ENCODE peak calls at places on chromosome 14, in nine cellular contexts. P, I, C, M, H, A, Z, T and W are unnamed samples. For H3K27me3, the result is how much of the 10 kb centered on the place peaks cover.

GRCh38 chr14:97408937-97409860 is 612.0 kb downstream of the VRK1 start:
- DNase-seq in T (peak), Z (no peak), M (no peak), H (no peak), A (peak), C (no peak), P (no peak), I (no peak), W (no peak)

GRCh38 chr14:44912041-44912869 is 49.5 kb downstream of the KLHL28 start:
- DNase-seq in M (peak), A (no peak), Z (no peak), T (no peak), I (no peak), C (no peak), P (peak), H (no peak), W (peak)

GRCh38 chr14:64089920-64090319 is 204.3 kb downstream of the ESR2 start:
- DNase-seq in H (no peak), M (peak), I (no peak), C (no peak), A (no peak), Z (no peak), P (no peak), T (peak), W (no peak)

GRCh38 chr14:68471029-68471963 is 321.6 kb downstream of the ZFP36L1 start:
- DNase-seq in Z (no peak), I (no peak), P (no peak), M (peak), A (peak), H (no peak), C (no peak), T (peak), W (peak)

GRCh38 chr14:105019861-105020814 is 745 bp downstream of the CDCA4 start:
- DNase-seq in T (peak), I (no peak), A (peak), Z (no peak), C (no peak), P (peak), H (no peak), M (peak), W (no peak)

GRCh38 chr14:61642246-61642982 is 52.9 kb upstream of the HIF1A start:
- DNase-seq in M (no peak), A (no peak), I (peak), H (no peak), T (no peak), C (no peak), Z (no peak), P (no peak), W (no peak)

GRCh38 chr14:105478624-105479305 is 4.1 kb downstream of the CRIP2 start:
- DNase-seq in Z (peak), H (no peak), C (no peak), P (no peak), I (no peak), M (peak), T (peak), A (no peak), W (no peak)

GRCh38 chr14:96408608-96409007 is 16.7 kb downstream of the AK7 start:
- DNase-seq in I (no peak), Z (no peak), T (no peak), M (no peak), A (no peak), C (no peak), H (no peak), P (no peak), W (no peak)

GRCh38 chr14:55921516-55921915 is 196.7 kb upstream of the PELI2 start:
- DNase-seq in T (no peak), A (no peak), P (no peak), M (no peak), C (no peak), I (no peak), H (no peak), Z (no peak), W (no peak)

GRCh38 chr14:106790189-106791036 is 1264.0 kb downstream of the TMEM121 start:
- DNase-seq in C (peak), H (no peak), A (peak), I (no peak), Z (no peak), M (peak), T (peak), P (peak), W (peak)

GRCh38 chr14:105847400-105847799 is 321.0 kb downstream of the TMEM121 start:
- DNase-seq in T (peak), C (no peak), H (no peak), M (no peak), I (no peak), Z (no peak), P (no peak), A (no peak), W (no peak)

GRCh38 chr14:100290607-100291304 is 15.5 kb downstream of the SLC25A29 start:
- DNase-seq in H (no peak), M (no peak), Z (no peak), I (no peak), T (peak), C (no peak), A (no peak), P (peak), W (peak)

GRCh38 chr14:100722367-100722766 is 4.3 kb upstream of the DLK1 start:
- DNase-seq in T (no peak), P (no peak), A (no peak), Z (no peak), I (no peak), H (no peak), C (no peak), M (no peak), W (peak)

GRCh38 chr14:100341301-100342031 is 18.3 kb downstream of the SLC25A47 start:
- DNase-seq in T (no peak), M (no peak), I (peak), Z (peak), A (no peak), P (no peak), C (peak), H (peak), W (no peak)

GRCh38 chr14:68968721-68969120 is 10.4 kb downstream of the ACTN1 start:
- DNase-seq in A (no peak), T (no peak), M (no peak), Z (no peak), P (no peak), H (no peak), C (no peak), I (no peak), W (no peak)

GRCh38 chr14:58752280-58752679 is 114.5 kb downstream of the DACT1 start:
- DNase-seq in A (no peak), Z (no peak), P (no peak), T (no peak), C (no peak), M (no peak), I (no peak), H (no peak), W (no peak)

GRCh38 chr14:35287481-35288013 is 4.6 kb upstream of the PSMA6 start:
- DNase-seq in P (no peak), T (no peak), Z (no peak), I (peak), A (no peak), C (no peak), M (no peak), H (no peak), W (no peak)
- H3K4me3 ChIP-seq in P (no peak), T (no peak), Z (no peak), I (no peak), A (no peak), C (no peak), M (no peak), H (no peak), W (no peak)

GRCh38 chr14:23009483-23009938 is 432 bp downstream of the C14orf93 start:
- DNase-seq in Z (no peak), I (no peak), M (no peak), T (no peak), H (no peak), P (no peak), A (no peak), C (no peak), W (no peak)
- TF ChIP-seq CTCF in Z (no peak), I (no peak), M (no peak), T (no peak), H (no peak), P (no peak), A (no peak), C (no peak), W (no peak)

GRCh38 chr14:86333506-86333905 is 803.6 kb downstream of the FLRT2 start:
- DNase-seq in T (no peak), Z (no peak), M (no peak), C (no peak), I (no peak), P (no peak), A (no peak), H (no peak), W (no peak)
- H3K27me3 ChIP-seq in T (under half), Z (under half), M (under half), C (under half), I (under half), P (under half), A (under half), H (under half), W (under half)

GRCh38 chr14:34171431-34171830 is 220.6 kb upstream of the EGLN3 start:
- DNase-seq in I (no peak), H (no peak), Z (no peak), M (no peak), C (no peak), A (no peak), P (no peak), T (no peak), W (no peak)

GRCh38 chr14:34168656-34169055 is 217.8 kb upstream of the EGLN3 start:
- DNase-seq in T (no peak), A (no peak), C (no peak), I (no peak), M (no peak), Z (no peak), P (no peak), H (no peak), W (no peak)

GRCh38 chr14:34172052-34172451 is 221.2 kb upstream of the EGLN3 start:
- DNase-seq in C (no peak), I (no peak), M (no peak), T (no peak), H (no peak), A (no peak), Z (no peak), P (no peak), W (no peak)

GRCh38 chr14:34170891-34171290 is 220.0 kb upstream of the EGLN3 start:
- DNase-seq in C (no peak), A (no peak), M (no peak), T (no peak), Z (no peak), P (no peak), H (no peak), I (no peak), W (no peak)

GRCh38 chr14:34169561-34169960 is 218.7 kb upstream of the EGLN3 start:
- DNase-seq in P (no peak), Z (no peak), M (no peak), A (no peak), I (no peak), H (no peak), T (no peak), C (no peak), W (no peak)
- H3K4me3 ChIP-seq in P (no peak), Z (no peak), M (no peak), A (no peak), I (no peak), H (no peak), T (no peak), C (no peak), W (no peak)

GRCh38 chr14:74647834-74648361 is 35.9 kb upstream of the LTBP2 start:
- DNase-seq in Z (peak), H (no peak), C (no peak), M (no peak), P (peak), T (peak), A (no peak), I (no peak), W (no peak)

GRCh38 chr14:74645735-74646134 is 33.7 kb upstream of the LTBP2 start:
- DNase-seq in M (no peak), Z (no peak), P (peak), T (no peak), I (no peak), H (no peak), C (no peak), A (no peak), W (no peak)

GRCh38 chr14:74642011-74642410 is 30.0 kb upstream of the LTBP2 start:
- DNase-seq in A (no peak), P (no peak), T (no peak), Z (no peak), M (no peak), H (no peak), C (no peak), I (no peak), W (no peak)

GRCh38 chr14:74647061-74647833 is 35.2 kb upstream of the LTBP2 start:
- DNase-seq in T (no peak), A (no peak), P (peak), I (no peak), H (no peak), C (no peak), Z (peak), M (no peak), W (no peak)

DNA sequence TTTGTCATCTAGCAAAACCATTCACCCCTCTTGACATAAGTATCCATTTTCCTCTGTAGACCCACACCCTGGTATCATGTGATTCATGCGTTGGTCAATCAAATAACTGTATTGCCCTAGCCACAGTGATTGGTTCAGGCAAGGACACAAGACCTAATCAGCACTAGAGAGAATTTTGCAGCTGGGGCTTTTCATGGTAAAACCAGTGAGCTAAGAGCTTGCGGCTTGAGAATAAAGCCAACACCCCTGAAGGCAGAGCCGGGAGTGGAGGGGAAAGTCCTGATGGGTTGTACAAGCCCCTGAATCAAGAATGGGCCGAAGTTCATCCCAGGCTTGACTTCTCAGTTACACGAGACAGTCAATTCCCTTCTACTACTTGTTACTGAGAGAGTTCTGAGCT is 33.2 kb upstream of the LTBP2 start:
- DNase-seq in P (no peak), C (no peak), T (no peak), M (no peak), H (no peak), I (no peak), A (no peak), Z (no peak), W (no peak)
- TF ChIP-seq CTCF in P (no peak), C (no peak), T (no peak), M (no peak), H (no peak), I (no peak), A (no peak), Z (no peak), W (no peak)

GRCh38 chr14:74245292-74245691 is 6.0 kb downstream of the VSX2 start:
- DNase-seq in M (no peak), I (no peak), C (no peak), A (no peak), H (no peak), T (no peak), P (no peak), Z (no peak), W (no peak)

GRCh38 chr14:74246561-74246960 is 7.3 kb downstream of the VSX2 start:
- DNase-seq in T (no peak), A (no peak), I (no peak), Z (no peak), M (no peak), P (no peak), C (no peak), H (no peak), W (no peak)

GRCh38 chr14:74251546-74252030 is 12.3 kb downstream of the VSX2 start:
- DNase-seq in C (peak), M (peak), Z (peak), I (peak), A (peak), H (peak), P (peak), T (peak), W (peak)

GRCh38 chr14:74249433-74250375 is 10.5 kb downstream of the VSX2 start:
- DNase-seq in H (no peak), I (no peak), M (no peak), P (no peak), A (no peak), Z (no peak), T (no peak), C (no peak), W (no peak)

DNA sequence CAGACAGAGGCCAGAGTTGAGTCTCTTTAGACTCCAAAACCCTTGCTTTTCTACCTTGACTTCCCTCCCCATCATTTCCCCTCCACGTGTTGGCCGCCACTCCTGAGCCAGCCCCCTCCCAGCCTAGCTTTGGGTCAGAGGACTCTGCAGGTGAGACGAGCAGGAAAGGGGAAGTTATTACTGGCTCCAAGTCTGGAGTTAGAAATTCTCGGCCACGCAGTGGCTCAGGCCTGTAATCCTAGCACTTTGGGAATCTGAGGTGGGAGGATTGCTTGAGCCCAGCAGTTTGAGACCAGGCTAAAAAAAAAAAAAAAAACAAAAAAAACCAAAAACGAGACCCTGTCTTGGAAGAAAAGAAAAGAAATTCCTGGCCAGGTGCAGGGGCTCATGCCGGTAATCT is 8.8 kb downstream of the VSX2 start:
- DNase-seq in M (no peak), T (no peak), H (no peak), Z (no peak), P (no peak), A (no peak), C (no peak), I (no peak), W (no peak)
- H3K27me3 ChIP-seq in M (under half), T (under half), H (half or more), Z (half or more), P (under half), A (under half), C (under half), I (under half), W (under half)